ENCODE peak calls at places on chromosomes 2 and 18, in four cellular contexts. K is left ventricle myocardium inferior, V is body of pancreas, G is cardiac fibroblast. R is an unnamed sample.

GRCh38 chr18:44668280-44668975 is 12.3 kb upstream of the SETBP1 start:
- DNase-seq in K (no peak), V (no peak), G (no peak), R (no peak)

GRCh38 chr18:8468911-8469310 is 140.3 kb upstream of the RAB12 start:
- DNase-seq in K (peak; percentile 31), V (no peak), G (peak; percentile 55), R (no peak)

GRCh38 chr2:191222952-191223351 is 22.3 kb upstream of the MYO1B start:
- DNase-seq in K (no peak), V (no peak), G (peak; percentile 50), R (no peak)

GRCh38 chr2:134819334-134819733 is 19.1 kb upstream of the ACMSD start:
- DNase-seq in K (no peak), V (no peak), G (peak; percentile 72), R (no peak)

GRCh38 chr18:49697757-49698595 is 115.4 kb downstream of the ACAA2 start:
- DNase-seq in K (peak; percentile 27), V (no peak), G (peak; percentile 27), R (no peak)

GRCh38 chr2:105496271-105496670 is 97.4 kb upstream of the FHL2 start:
- DNase-seq in K (peak; percentile 47), V (no peak), G (no peak), R (no peak)

GRCh38 chr18:8630546-8630945 is 21.3 kb downstream of the RAB12 start:
- DNase-seq in K (no peak), V (no peak), G (no peak), R (no peak)

GRCh38 chr2:155442755-155443372 is 744.4 kb downstream of the KCNJ3 start:
- DNase-seq in K (no peak), V (no peak), G (peak; percentile 0), R (no peak)

GRCh38 chr18:55346961-55347740 is 240.8 kb downstream of the TCF4 start:
- DNase-seq in K (no peak), V (no peak), G (no peak), R (no peak)

GRCh38 chr2:211664321-211664720 is 874.3 kb downstream of the ERBB4 start:
- DNase-seq in K (no peak), V (no peak), G (no peak), R (no peak)

GRCh38 chr18:49456794-49457193 is 3.7 kb downstream of the DYM start:
- DNase-seq in K (no peak), V (no peak), G (peak; percentile 26), R (no peak)

GRCh38 chr18:63155169-63155852 is 164.3 kb downstream of the BCL2 start:
- DNase-seq in K (peak; percentile 58), V (peak; percentile 85), G (peak; percentile 11), R (peak; percentile 60)

GRCh38 chr2:199739413-199740110 is 111.4 kb downstream of the FTCDNL1 start:
- DNase-seq in K (peak; percentile 56), V (peak; percentile 76), G (peak; percentile 66), R (peak; percentile 46)

GRCh38 chr18:5295981-5296705 is 617 bp upstream of the ZBTB14 start:
- DNase-seq in K (peak; percentile 97), V (peak; percentile 98), G (peak; percentile 97), R (peak; percentile 94)

GRCh38 chr18:58856881-58857280 is 7.8 kb upstream of the ZNF532 start:
- DNase-seq in K (no peak), V (no peak), G (peak; percentile 69), R (peak; percentile 54)

GRCh38 chr18:8116346-8117007 is 492.8 kb upstream of the RAB12 start:
- DNase-seq in K (no peak), V (no peak), G (peak; percentile 86), R (peak; percentile 55)

GRCh38 chr18:37322497-37323035 is 243.0 kb downstream of the CELF4 start:
- DNase-seq in K (no peak), V (peak; percentile 53), G (peak; percentile 27), R (peak; percentile 59)

GRCh38 chr2:47653909-47654789 is 128.8 kb upstream of the MSH6 start:
- DNase-seq in K (no peak), V (peak; percentile 66), G (peak; percentile 39), R (peak; percentile 54)